ENCODE peak calls at places on chromosomes 7 and 10, in seven cellular contexts. P, M, R, Q, H, J and E are unnamed samples.

GRCh38 chr7:26515462-26515861 is 223.8 kb downstream of the SNX10 start:
- DNase-seq in M (no peak), P (no peak), R (no peak), J (no peak), Q (peak), H (no peak), E (no peak)

GRCh38 chr7:44325811-44326241 is 432 bp upstream of the CAMK2B start:
- DNase-seq in Q (no peak), H (no peak), J (no peak), P (peak), R (no peak), M (no peak), E (no peak)

GRCh38 chr10:23412223-23412622 is 26.7 kb upstream of the OTUD1 start:
- DNase-seq in R (peak), M (no peak), J (no peak), H (peak), P (no peak), Q (no peak), E (no peak)

GRCh38 chr7:418636-419280 is 100.9 kb downstream of the PDGFA start:
- DNase-seq in J (peak), R (no peak), M (no peak), P (no peak), Q (no peak), H (no peak), E (peak)

GRCh38 chr7:99040104-99040958 is 103.6 kb downstream of the SMURF1 start:
- DNase-seq in R (peak), M (peak), H (peak), Q (peak), P (peak), J (peak), E (peak)

GRCh38 chr10:64682043-64682442 is 1160.8 kb downstream of the REEP3 start:
- DNase-seq in M (no peak), Q (no peak), R (no peak), H (peak), J (no peak), P (no peak), E (no peak)

GRCh38 chr10:103481974-103482531 is 3.0 kb upstream of the CALHM3 start:
- DNase-seq in P (no peak), J (no peak), H (peak), M (no peak), R (peak), Q (no peak), E (no peak)

GRCh38 chr10:120581496-120581895 is 124.5 kb downstream of the PLPP4 start:
- DNase-seq in R (no peak), Q (no peak), P (no peak), J (no peak), M (no peak), H (no peak), E (no peak)

GRCh38 chr10:107616031-107616430 is 451.5 kb upstream of the SORCS1 start:
- DNase-seq in J (no peak), M (no peak), P (no peak), Q (no peak), R (peak), H (no peak), E (no peak)

GRCh38 chr7:2019693-2020511 is 212.8 kb downstream of the MAD1L1 start:
- DNase-seq in P (peak), M (peak), J (no peak), R (peak), Q (peak), H (no peak), E (peak)